ENCODE peak calls at places on chromosome 6, in nine cellular contexts. P, B, E, R, K, U, T, M and Z are unnamed samples.

GRCh38 chr6:37304766-37305165 is 46.8 kb upstream of the TMEM217 start:
- DNase-seq in P (no peak), B (no peak), E (no peak), R (no peak), K (no peak), U (no peak), T (no peak), M (no peak), Z (no peak)

GRCh38 chr6:127904160-127904559 is 3.3 kb upstream of the THEMIS start:
- DNase-seq in P (no peak), B (no peak), E (no peak), R (no peak), K (no peak), U (no peak), T (no peak), M (no peak), Z (no peak)

GRCh38 chr6:18488004-18488403 is 100.9 kb downstream of the RNF144B start:
- DNase-seq in P (no peak), B (no peak), E (no peak), R (no peak), K (no peak), U (peak; percentile 61), T (no peak), M (no peak), Z (no peak)

GRCh38 chr6:27839303-27840081 is 72.7 kb downstream of the OR2B2 start:
- DNase-seq in P (peak; percentile 17), B (no peak), E (no peak), R (peak; percentile 82), K (no peak), U (peak; percentile 91), T (peak; percentile 76), M (no peak), Z (no peak)

GRCh38 chr6:157813757-157814455 is 9.1 kb upstream of the SNX9 start:
- DNase-seq in P (no peak), B (no peak), E (no peak), R (peak; percentile 71), K (peak; percentile 81), U (peak; percentile 93), T (peak; percentile 89), M (no peak), Z (no peak)

GRCh38 chr6:121925024-121925423 is 474.4 kb upstream of the HSF2 start:
- DNase-seq in P (no peak), B (no peak), E (no peak), R (no peak), K (no peak), U (peak; percentile 53), T (no peak), M (no peak), Z (no peak)

GRCh38 chr6:127737009-127737486 is 160.1 kb downstream of the C6orf58 start:
- DNase-seq in P (peak; percentile 33), B (no peak), E (peak; percentile 27), R (peak; percentile 79), K (peak; percentile 40), U (peak; percentile 60), T (peak; percentile 83), M (peak; percentile 39), Z (peak; percentile 26)

GRCh38 chr6:152270301-152270925 is 366.7 kb downstream of the SYNE1 start:
- DNase-seq in P (no peak), B (no peak), E (no peak), R (peak; percentile 55), K (no peak), U (peak; percentile 78), T (peak; percentile 44), M (no peak), Z (no peak)

GRCh38 chr6:67538032-67538431 is 1097.0 kb upstream of the ADGRB3 start:
- DNase-seq in P (no peak), B (no peak), E (no peak), R (no peak), K (no peak), U (no peak), T (no peak), M (no peak), Z (no peak)

GRCh38 chr6:21587182-21587924 is 6.2 kb upstream of the SOX4 start:
- DNase-seq in P (no peak), B (peak; percentile 74), E (peak; percentile 60), R (peak; percentile 35), K (no peak), U (peak; percentile 71), T (peak; percentile 76), M (peak; percentile 73), Z (peak; percentile 45)

GRCh38 chr6:112956696-112957525 is 609.8 kb downstream of the RFPL4B start:
- DNase-seq in P (no peak), B (no peak), E (no peak), R (peak; percentile 37), K (peak; percentile 63), U (peak; percentile 98), T (peak; percentile 99), M (no peak), Z (no peak)

GRCh38 chr6:163554663-163555062 is 140.1 kb downstream of the QKI start:
- DNase-seq in P (peak; percentile 62), B (peak; percentile 70), E (peak; percentile 42), R (peak; percentile 46), K (peak; percentile 10), U (peak; percentile 16), T (peak; percentile 53), M (no peak), Z (peak; percentile 27)

GRCh38 chr6:116881236-116881635 is 4.2 kb downstream of the RFX6 start:
- DNase-seq in P (no peak), B (no peak), E (no peak), R (no peak), K (no peak), U (no peak), T (peak; percentile 3), M (no peak), Z (no peak)

GRCh38 chr6:165755583-165755982 is 92.5 kb upstream of the PDE10A start:
- DNase-seq in P (no peak), B (no peak), E (no peak), R (no peak), K (no peak), U (no peak), T (no peak), M (no peak), Z (no peak)
- TF ChIP-seq CTCF in P (no peak), B (no peak), E (no peak), R (no peak), K (no peak), U (no peak), T (no peak), M (no peak), Z (no peak)

DNA sequence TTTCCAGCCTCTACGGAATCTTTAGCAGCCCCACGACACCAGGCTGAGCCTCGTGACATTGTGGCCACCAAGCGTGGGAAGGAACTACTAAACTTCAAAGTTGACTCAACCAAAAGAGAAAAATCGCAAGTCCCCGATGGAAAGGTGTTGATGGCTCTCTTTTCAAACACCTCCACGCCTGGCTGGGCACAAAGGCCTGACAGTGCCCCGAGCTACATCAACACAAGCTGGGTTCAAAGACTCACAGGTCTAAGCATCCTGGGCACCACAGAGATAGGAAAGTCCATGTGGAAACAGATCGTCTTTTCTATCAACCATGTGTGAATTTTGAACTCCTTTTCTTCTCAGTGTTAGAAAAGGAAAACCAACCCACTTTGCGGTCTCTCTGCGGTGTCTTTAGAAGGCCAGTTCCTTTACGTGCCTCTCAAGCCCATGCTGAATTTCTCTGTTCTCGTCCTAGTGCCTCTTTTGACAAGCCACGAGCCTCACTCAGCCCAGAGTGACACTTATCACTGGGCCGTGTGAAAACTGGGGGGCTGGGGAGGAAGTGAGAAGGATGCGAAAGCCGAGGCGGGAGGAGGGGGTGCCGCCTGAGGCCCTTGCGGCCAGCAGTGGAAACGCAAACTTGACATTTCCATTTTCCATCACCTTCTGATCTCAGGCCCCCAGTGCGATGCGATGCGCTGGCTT is 59.4 kb downstream of the GFOD1 start:
- DNase-seq in P (peak; percentile 68), B (peak; percentile 56), E (no peak), R (no peak), K (no peak), U (no peak), T (no peak), M (no peak), Z (peak; percentile 77)
- TF ChIP-seq CTCF in P (peak; percentile 25), B (no peak), E (no peak), R (no peak), K (no peak), U (no peak), T (no peak), M (no peak), Z (no peak)

GRCh38 chr6:14549871-14550270 is 432.3 kb downstream of the CD83 start:
- DNase-seq in P (no peak), B (no peak), E (no peak), R (no peak), K (no peak), U (no peak), T (no peak), M (no peak), Z (no peak)

GRCh38 chr6:14549319-14549770 is 431.8 kb downstream of the CD83 start:
- DNase-seq in P (no peak), B (no peak), E (peak; percentile 37), R (no peak), K (no peak), U (no peak), T (no peak), M (no peak), Z (no peak)

GRCh38 chr6:14552891-14553290 is 435.3 kb downstream of the CD83 start:
- DNase-seq in P (no peak), B (no peak), E (no peak), R (no peak), K (no peak), U (no peak), T (no peak), M (no peak), Z (no peak)

GRCh38 chr6:14550410-14550809 is 432.8 kb downstream of the CD83 start:
- DNase-seq in P (no peak), B (no peak), E (no peak), R (no peak), K (no peak), U (no peak), T (no peak), M (no peak), Z (no peak)

DNA sequence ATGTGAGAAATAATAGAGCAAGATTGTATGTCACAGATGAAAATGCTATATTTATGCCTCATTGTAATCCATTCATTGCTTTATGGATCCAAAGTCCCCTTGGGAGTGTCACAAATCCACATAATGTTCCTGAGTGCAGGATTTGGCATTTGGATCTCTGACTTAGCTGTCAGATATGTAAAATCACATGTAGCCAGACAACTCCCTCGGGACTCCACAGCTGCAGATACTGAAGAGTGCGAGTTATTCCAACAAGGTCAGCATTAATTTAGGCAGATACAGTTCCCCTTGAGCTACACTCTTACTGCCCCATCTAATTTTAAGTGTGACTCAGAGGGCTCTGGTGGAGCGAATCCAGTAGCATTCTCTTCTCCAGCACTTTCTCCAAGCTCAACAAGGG is 433.2 kb downstream of the CD83 start:
- DNase-seq in P (no peak), B (no peak), E (no peak), R (no peak), K (no peak), U (no peak), T (no peak), M (no peak), Z (no peak)
- TF ChIP-seq CTCF in P (no peak), B (no peak), E (no peak), R (no peak), K (no peak), U (no peak), T (no peak), M (no peak), Z (no peak)

DNA sequence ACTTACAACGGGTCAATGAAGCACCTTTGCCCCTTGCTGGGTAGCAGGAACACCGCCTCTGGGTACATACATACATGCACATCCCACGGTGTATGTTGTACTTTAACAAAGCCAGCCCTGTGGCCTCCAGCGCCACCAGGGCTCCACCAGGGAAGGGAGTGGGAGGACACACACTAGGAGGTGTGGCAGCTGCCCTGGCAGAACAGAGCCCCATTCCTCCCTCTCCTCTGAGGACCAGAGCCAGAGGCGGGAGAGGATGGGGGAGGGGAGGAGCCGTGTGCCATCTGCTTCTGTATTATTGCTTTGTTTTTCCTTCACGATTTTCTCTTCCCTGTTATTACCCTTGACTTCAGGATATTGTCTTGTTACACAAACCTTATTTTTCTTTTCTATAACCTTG is 105.8 kb upstream of the TRAF3IP2 start:
- DNase-seq in P (no peak), B (no peak), E (peak; percentile 52), R (no peak), K (no peak), U (no peak), T (no peak), M (no peak), Z (no peak)
- TF ChIP-seq CTCF in P (no peak), B (no peak), E (peak; percentile 57), R (no peak), K (no peak), U (no peak), T (no peak), M (no peak), Z (no peak)